ENCODE peak calls at places on chromosome 9, in five cellular contexts. O is NB4; S is effector memory CD4-positive, alpha-beta T cell; X is fibroblast of the aortic adventitia; I is astrocyte of the cerebellum. H is an unnamed sample.

GRCh38 chr9:105466898-105467455 is 19.1 kb downstream of the FSD1L start:
- DNase-seq in O (no peak), S (no peak), X (no peak), I (no peak), H (no peak)

GRCh38 chr9:72952914-72953313 is at the start of gene ALDH1A1:
- DNase-seq in O (peak), S (no peak), X (peak), I (no peak), H (no peak)

GRCh38 chr9:82188817-82189216 is 200.2 kb downstream of the SPATA31D1 start:
- DNase-seq in O (no peak), S (no peak), X (no peak), I (no peak), H (no peak)

GRCh38 chr9:85430659-85431370 is 310.9 kb downstream of the AGTPBP1 start:
- DNase-seq in O (no peak), S (no peak), X (no peak), I (no peak), H (no peak)

GRCh38 chr9:132998861-132999635 is 20.6 kb downstream of the GFI1B start:
- DNase-seq in O (no peak), S (no peak), X (no peak), I (no peak), H (no peak)

GRCh38 chr9:133117271-133118178 is 3.5 kb downstream of the RALGDS start:
- DNase-seq in O (no peak), S (no peak), X (peak), I (no peak), H (no peak)

GRCh38 chr9:23819403-23819802 is 6.6 kb downstream of the ELAVL2 start:
- DNase-seq in O (no peak), S (no peak), X (no peak), I (no peak), H (no peak)

GRCh38 chr9:73061131-73061530 is 90.5 kb upstream of the ANXA1 start:
- DNase-seq in O (no peak), S (no peak), X (no peak), I (no peak), H (no peak)

GRCh38 chr9:3887121-3887797 is 361.5 kb upstream of the RFX3 start:
- DNase-seq in O (no peak), S (no peak), X (no peak), I (no peak), H (no peak)

GRCh38 chr9:134571946-134572914 is 69.4 kb upstream of the COL5A1 start:
- DNase-seq in O (peak), S (no peak), X (no peak), I (no peak), H (peak)

GRCh38 chr9:93126151-93126781 is 7.8 kb downstream of the NINJ1 start:
- DNase-seq in O (no peak), S (no peak), X (no peak), I (no peak), H (no peak)

GRCh38 chr9:125785187-125785840 is 38.1 kb downstream of the PBX3 start:
- DNase-seq in O (no peak), S (no peak), X (peak), I (no peak), H (no peak)

GRCh38 chr9:13181652-13182051 is 97.8 kb downstream of the MPDZ start:
- DNase-seq in O (no peak), S (no peak), X (no peak), I (no peak), H (no peak)

GRCh38 chr9:109903515-109904138 is 123.6 kb downstream of the PALM2AKAP2 start:
- DNase-seq in O (peak), S (peak), X (peak), I (peak), H (peak)

GRCh38 chr9:114958021-114958846 is 27.8 kb upstream of the TNFSF8 start:
- DNase-seq in O (peak), S (no peak), X (peak), I (no peak), H (peak)

GRCh38 chr9:26163931-26164330 is 485.7 kb upstream of the TUSC1 start:
- DNase-seq in O (no peak), S (no peak), X (no peak), I (no peak), H (no peak)

GRCh38 chr9:36566813-36567217 is 5.9 kb upstream of the MELK start:
- DNase-seq in O (no peak), S (no peak), X (peak), I (no peak), H (no peak)

GRCh38 chr9:27880640-27881039 is 307.4 kb upstream of the C9orf72 start:
- DNase-seq in O (no peak), S (no peak), X (no peak), I (no peak), H (no peak)

GRCh38 chr9:121654497-121655140 is 3.2 kb downstream of the DAB2IP start:
- DNase-seq in O (no peak), S (no peak), X (no peak), I (no peak), H (no peak)

GRCh38 chr9:37433754-37434435 is 11.4 kb downstream of the GRHPR start:
- DNase-seq in O (no peak), S (no peak), X (no peak), I (no peak), H (no peak)

GRCh38 chr9:100426532-100427365 is at the start of gene MSANTD3:
- DNase-seq in O (peak), S (peak), X (peak), I (no peak), H (peak)

GRCh38 chr9:37425298-37425752 is 2.8 kb downstream of the GRHPR start:
- DNase-seq in O (peak), S (no peak), X (no peak), I (peak), H (peak)

GRCh38 chr9:110410926-110411325 is 73.3 kb upstream of the TXNDC8 start:
- DNase-seq in O (no peak), S (no peak), X (no peak), I (no peak), H (peak)

GRCh38 chr9:108978121-108978694 is 35.1 kb downstream of the CTNNAL1 start:
- DNase-seq in O (no peak), S (no peak), X (peak), I (no peak), H (no peak)

GRCh38 chr9:36138496-36138895 is 2.0 kb downstream of the GLIPR2 start:
- DNase-seq in O (no peak), S (no peak), X (no peak), I (no peak), H (no peak)

GRCh38 chr9:72046593-72047456 is 13.6 kb downstream of the C9orf57 start:
- DNase-seq in O (no peak), S (no peak), X (no peak), I (no peak), H (no peak)

GRCh38 chr9:91159664-91160121 is 202.0 kb downstream of the AUH start:
- DNase-seq in O (no peak), S (no peak), X (no peak), I (no peak), H (no peak)

GRCh38 chr9:114038724-114039313 is 39.3 kb downstream of the AMBP start:
- DNase-seq in O (no peak), S (no peak), X (no peak), I (no peak), H (no peak)

GRCh38 chr9:7234144-7234543 is 476.4 kb downstream of the KDM4C start:
- DNase-seq in O (peak), S (no peak), X (peak), I (no peak), H (peak)

GRCh38 chr9:38362912-38363588 is 29.5 kb upstream of the ALDH1B1 start:
- DNase-seq in O (peak), S (no peak), X (peak), I (peak), H (peak)

DNA sequence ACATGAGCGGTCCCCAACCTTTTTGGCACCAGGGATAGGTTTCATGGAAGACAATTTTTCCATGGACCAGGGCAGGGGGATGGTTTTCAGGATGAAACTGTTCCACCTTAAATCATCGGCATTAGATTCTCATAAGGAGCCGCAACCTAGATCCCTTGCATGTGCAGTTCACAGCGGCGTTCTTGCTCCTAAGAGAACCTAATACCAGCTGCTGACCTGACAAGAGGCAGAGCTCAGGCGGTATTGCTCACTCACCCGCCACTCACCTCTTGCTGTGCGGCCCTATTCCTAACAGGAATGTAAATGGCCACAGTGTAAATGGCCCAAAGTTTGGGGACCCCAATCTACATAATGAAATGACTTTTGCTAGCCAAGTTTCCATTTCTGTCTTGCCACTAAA is 3.1 kb upstream of the PLIN2 start:
- DNase-seq in O (no peak), S (no peak), X (no peak), I (no peak), H (no peak)
- H3K4me3 ChIP-seq in O (no peak), S (no peak), X (no peak), I (no peak), H (no peak)

DNA sequence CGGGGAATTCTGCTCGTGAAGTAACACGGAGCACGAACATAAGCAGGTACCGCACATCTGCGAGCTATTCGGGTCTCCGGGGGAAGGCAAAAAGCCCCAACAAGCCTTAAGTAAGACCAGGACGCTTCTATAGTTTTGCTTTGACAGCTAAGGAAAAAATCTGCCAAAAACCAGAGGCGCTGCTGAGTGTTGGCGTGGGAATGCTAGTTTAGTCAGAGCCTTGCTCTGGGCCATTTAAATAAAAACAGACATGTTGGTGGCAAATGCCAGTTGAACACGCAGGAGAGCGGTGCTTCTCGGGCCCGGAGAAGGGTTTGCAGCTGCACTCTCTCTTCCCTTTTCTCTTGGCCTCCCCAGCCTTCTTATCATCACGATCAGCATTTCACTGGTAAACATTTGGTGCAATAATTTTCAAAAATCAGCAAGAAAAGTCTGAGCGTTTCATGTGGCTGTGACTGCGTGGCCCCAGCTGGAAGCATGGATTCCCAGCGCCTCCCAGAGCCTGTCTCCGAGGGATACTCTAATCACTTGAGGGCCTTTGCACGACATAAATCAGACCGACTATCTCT is 6.4 kb upstream of the NOTCH1 start:
- DNase-seq in O (peak), S (no peak), X (peak), I (no peak), H (peak)
- H3K4me3 ChIP-seq in O (no peak), S (no peak), X (peak), I (no peak), H (no peak)

GRCh38 chr9:10961883-10962282 is 349.1 kb upstream of the PTPRD start:
- DNase-seq in O (no peak), S (no peak), X (no peak), I (no peak), H (no peak)
- H3K4me3 ChIP-seq in O (no peak), S (no peak), X (no peak), I (no peak), H (no peak)

DNA sequence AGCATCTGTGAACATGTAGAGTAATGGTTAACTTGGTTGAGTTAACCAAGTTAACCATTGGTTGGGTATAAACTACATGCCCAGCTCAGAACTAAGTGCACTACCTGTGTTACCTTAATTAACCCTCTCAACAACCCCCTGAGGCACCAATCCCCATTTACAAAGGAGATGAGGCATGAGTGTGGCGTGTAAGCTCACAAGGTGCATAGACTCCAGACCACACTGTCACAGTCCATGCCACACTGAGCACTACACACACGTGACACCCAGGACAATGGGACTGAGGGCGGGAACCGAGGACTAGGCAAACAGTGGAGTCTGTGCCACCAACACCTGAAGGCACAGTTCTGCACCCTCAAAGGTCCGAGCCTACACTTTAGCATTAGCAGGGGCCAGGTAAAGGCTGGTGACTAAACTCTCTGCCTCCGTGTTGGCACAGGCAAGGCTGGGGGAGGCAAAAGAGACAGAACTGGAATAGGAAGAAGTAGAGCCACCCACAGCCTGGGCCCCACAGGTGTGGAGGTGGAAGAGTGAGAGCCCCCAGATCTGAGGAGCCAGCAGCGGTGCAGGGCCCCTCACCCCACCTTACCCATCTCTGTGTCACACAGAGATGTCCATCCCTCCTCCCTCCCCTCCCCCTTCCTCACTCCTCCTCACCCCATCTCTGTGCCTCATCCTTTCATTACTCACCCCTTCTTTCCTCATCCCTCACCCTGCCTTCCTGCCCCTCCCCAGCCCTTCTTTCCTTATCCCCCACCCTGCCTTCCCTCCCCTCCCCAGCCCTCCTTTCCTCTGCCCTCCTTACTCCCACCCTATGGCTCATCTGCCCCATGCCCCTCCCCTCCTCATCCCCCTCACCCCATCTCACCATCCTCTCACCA is 2.1 kb upstream of the DNAJB5 start:
- DNase-seq in O (no peak), S (no peak), X (no peak), I (no peak), H (no peak)
- H3K4me3 ChIP-seq in O (no peak), S (no peak), X (no peak), I (no peak), H (no peak)

GRCh38 chr9:136151848-136152542 is 33.3 kb upstream of the TMEM250 start:
- DNase-seq in O (no peak), S (no peak), X (no peak), I (no peak), H (no peak)
- H3K4me3 ChIP-seq in O (no peak), S (no peak), X (no peak), I (no peak), H (no peak)

GRCh38 chr9:34046784-34047379 is 1.8 kb downstream of the UBAP2 start:
- DNase-seq in O (peak), S (no peak), X (no peak), I (no peak), H (peak)
- H3K4me3 ChIP-seq in O (peak), S (peak), X (peak), I (peak), H (no peak)

GRCh38 chr9:129639034-129639630 is 2.8 kb downstream of the ASB6 start:
- DNase-seq in O (no peak), S (no peak), X (no peak), I (no peak), H (no peak)

GRCh38 chr9:129640871-129641750 is 840 bp downstream of the ASB6 start:
- DNase-seq in O (no peak), S (no peak), X (no peak), I (no peak), H (no peak)

GRCh38 chr9:129640086-129640870 is 1.7 kb downstream of the ASB6 start:
- DNase-seq in O (no peak), S (no peak), X (peak), I (peak), H (no peak)

GRCh38 chr9:129637673-129638439 is 4.1 kb downstream of the ASB6 start:
- DNase-seq in O (no peak), S (no peak), X (no peak), I (no peak), H (no peak)

GRCh38 chr9:129639756-129640085 is 2.2 kb downstream of the ASB6 start:
- DNase-seq in O (no peak), S (no peak), X (no peak), I (no peak), H (no peak)
- H3K4me3 ChIP-seq in O (no peak), S (no peak), X (peak), I (no peak), H (peak)

GRCh38 chr9:87282477-87282991 is 215.1 kb upstream of the DAPK1 start:
- DNase-seq in O (no peak), S (no peak), X (peak), I (no peak), H (no peak)

GRCh38 chr9:87280421-87280820 is 217.2 kb upstream of the DAPK1 start:
- DNase-seq in O (no peak), S (no peak), X (peak), I (peak), H (no peak)

GRCh38 chr9:87286506-87286905 is 211.2 kb upstream of the DAPK1 start:
- DNase-seq in O (no peak), S (no peak), X (no peak), I (no peak), H (no peak)

GRCh38 chr9:87283585-87283984 is 214.1 kb upstream of the DAPK1 start:
- DNase-seq in O (no peak), S (no peak), X (no peak), I (no peak), H (no peak)

GRCh38 chr9:87285183-87285582 is 212.5 kb upstream of the DAPK1 start:
- DNase-seq in O (no peak), S (no peak), X (peak), I (no peak), H (no peak)
- H3K4me3 ChIP-seq in O (no peak), S (no peak), X (no peak), I (no peak), H (no peak)

DNA sequence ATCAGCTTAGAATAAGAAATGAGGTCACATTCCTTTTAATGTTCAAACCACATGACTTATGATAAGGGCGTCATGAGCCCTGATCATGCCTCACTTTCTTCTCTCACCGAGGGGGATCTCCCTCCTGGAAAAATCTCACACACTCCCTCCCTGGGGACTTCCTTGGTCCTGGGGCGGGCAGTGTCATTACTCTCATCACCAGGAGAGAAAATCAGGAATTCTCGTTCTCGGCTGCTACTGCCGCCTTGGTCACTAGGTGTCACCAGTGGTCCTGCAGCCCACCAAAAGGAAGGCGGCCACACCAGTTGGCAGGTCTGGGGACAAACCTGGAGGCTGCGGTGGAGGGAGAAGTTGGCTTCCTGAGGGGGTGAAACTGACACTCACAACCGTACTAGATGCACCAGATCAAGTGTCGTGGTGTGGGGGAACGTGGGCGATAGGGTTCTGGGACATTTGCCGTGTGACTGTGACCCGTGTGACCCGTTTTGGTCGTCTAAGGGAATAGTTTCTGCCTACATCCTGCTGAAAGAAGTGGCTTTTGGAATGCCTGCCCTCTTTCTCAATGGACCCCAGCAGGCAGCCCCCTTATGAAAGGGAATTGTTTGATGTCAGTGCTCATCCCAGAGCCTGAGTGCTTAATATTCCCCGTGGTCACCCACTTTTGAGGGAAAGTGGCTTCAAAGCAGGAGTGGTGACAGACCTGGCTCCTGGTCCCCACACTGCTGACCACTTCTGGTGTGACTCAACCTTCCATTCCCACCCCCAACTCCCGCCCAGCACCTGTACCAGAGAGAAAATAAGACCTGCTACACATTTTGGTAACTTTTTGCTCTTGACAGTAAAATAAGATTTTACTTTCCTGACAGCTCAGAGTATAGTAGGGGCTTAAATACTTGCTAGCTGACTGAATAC is 63.2 kb downstream of the ACER2 start:
- DNase-seq in O (peak), S (no peak), X (peak), I (peak), H (peak)
- H3K4me3 ChIP-seq in O (no peak), S (peak), X (no peak), I (no peak), H (no peak)